ENCODE peak calls at places on chromosomes 4 and X, in ten cellular contexts. U is foreskin fibroblast, J is HCT116, S is fibroblast of mammary gland, R is RWPE1, I is NT2/D1, N is H9, B is NCI-H774, Y is DND-41, E is HEK293T. K is an unnamed sample.
A peak's percentile ranks its signal among the peaks of the same experiment; 100 is the strongest.

GRCh38 chr4:158667651-158668198 is 4.0 kb downstream of the C4orf46 start:
- DNase-seq in U (peak; percentile 31), J (no peak), S (peak; percentile 12), R (peak; percentile 48), I (no peak), N (no peak), B (no peak), Y (peak; percentile 29), E (peak; percentile 44), K (no peak)

GRCh38 chr4:82201303-82201702 is 172.5 kb downstream of the HNRNPD start:
- DNase-seq in U (no peak), J (no peak), S (no peak), R (no peak), I (no peak), N (no peak), B (peak; percentile 2), Y (no peak), E (no peak), K (no peak)

GRCh38 chr4:89674876-89675459 is 162.0 kb downstream of the SNCA start:
- DNase-seq in U (no peak), J (no peak), S (no peak), R (no peak), I (no peak), N (no peak), B (peak; percentile 53), Y (no peak), E (no peak), K (no peak)

GRCh38 chr4:86498560-86499166 is 95.5 kb upstream of the PTPN13 start:
- DNase-seq in U (peak; percentile 87), J (peak; percentile 47), S (peak; percentile 67), R (peak; percentile 51), I (no peak), N (no peak), B (peak; percentile 1), Y (peak; percentile 18), E (peak; percentile 43), K (no peak)

GRCh38 chr4:130559268-130559667 is 1463.3 kb downstream of the C4orf33 start:
- DNase-seq in U (no peak), J (no peak), S (no peak), R (no peak), I (no peak), N (no peak), B (no peak), Y (no peak), E (no peak), K (no peak)

GRCh38 chr4:179097741-179098140 is 1655.5 kb upstream of the AGA start:
- DNase-seq in U (no peak), J (no peak), S (no peak), R (no peak), I (peak; percentile 30), N (peak; percentile 28), B (no peak), Y (peak; percentile 40), E (peak; percentile 6), K (no peak)

GRCh38 chr4:165343353-165344191 is 16.1 kb downstream of the MSMO1 start:
- DNase-seq in U (peak; percentile 41), J (no peak), S (peak; percentile 25), R (no peak), I (no peak), N (no peak), B (no peak), Y (no peak), E (no peak), K (no peak)

GRCh38 chr4:168408620-168409019 is 71.7 kb downstream of the DDX60L start:
- DNase-seq in U (peak; percentile 98), J (peak; percentile 27), S (peak; percentile 98), R (peak; percentile 70), I (no peak), N (no peak), B (peak; percentile 1), Y (no peak), E (peak; percentile 14), K (peak; percentile 66)

GRCh38 chrX:51641421-51642021 is 22.8 kb upstream of the CENPVL3 start:
- DNase-seq in U (peak; percentile 69), J (peak; percentile 36), S (peak; percentile 59), R (peak; percentile 9), I (peak; percentile 47), N (peak; percentile 38), B (peak; percentile 0), Y (peak; percentile 4), E (peak; percentile 46), K (no peak)

GRCh38 chr4:30822911-30823529 is 102.9 kb downstream of the PCDH7 start:
- DNase-seq in U (no peak), J (no peak), S (no peak), R (no peak), I (no peak), N (no peak), B (no peak), Y (no peak), E (no peak), K (no peak)

GRCh38 chr4:120156115-120156718 is 89.6 kb upstream of the MAD2L1 start:
- DNase-seq in U (peak; percentile 86), J (peak; percentile 83), S (peak; percentile 81), R (peak; percentile 29), I (peak; percentile 73), N (no peak), B (peak; percentile 40), Y (peak; percentile 33), E (peak; percentile 22), K (no peak)

GRCh38 chr4:158006973-158007372 is 165.9 kb downstream of the GASK1B start:
- DNase-seq in U (peak; percentile 66), J (no peak), S (peak; percentile 38), R (no peak), I (no peak), N (no peak), B (no peak), Y (no peak), E (no peak), K (no peak)

GRCh38 chr4:122827899-122828601 is 1.4 kb downstream of the FGF2 start:
- DNase-seq in U (peak; percentile 83), J (no peak), S (peak; percentile 72), R (peak; percentile 53), I (peak; percentile 77), N (peak; percentile 86), B (no peak), Y (no peak), E (peak; percentile 53), K (no peak)

GRCh38 chrX:39894626-39895025 is 203.1 kb downstream of the BCOR start:
- DNase-seq in U (no peak), J (no peak), S (no peak), R (no peak), I (no peak), N (no peak), B (no peak), Y (no peak), E (no peak), K (no peak)

GRCh38 chr4:85573270-85573669 is 98.3 kb downstream of the ARHGAP24 start:
- DNase-seq in U (peak; percentile 8), J (no peak), S (peak; percentile 11), R (no peak), I (no peak), N (no peak), B (no peak), Y (no peak), E (no peak), K (no peak)

GRCh38 chr4:6524436-6524835 is 50.6 kb upstream of the MAN2B2 start:
- DNase-seq in U (no peak), J (no peak), S (no peak), R (no peak), I (no peak), N (no peak), B (no peak), Y (no peak), E (no peak), K (no peak)

GRCh38 chrX:39261446-39262147 is 460.3 kb downstream of the MID1IP1 start:
- DNase-seq in U (peak; percentile 51), J (peak; percentile 8), S (peak; percentile 68), R (peak; percentile 59), I (peak; percentile 36), N (no peak), B (peak; percentile 14), Y (peak; percentile 6), E (peak; percentile 41), K (no peak)